ENCODE peak calls at places on chromosomes 13 and 19, in five cellular contexts. A is fibroblast of the aortic adventitia, R is substantia nigra, L is hepatocyte, B is AG09319. M is an unnamed sample.

GRCh38 chr19:45779231-45780145 is 2.8 kb downstream of the DMPK start:
- DNase-seq in A (peak), R (no peak), L (peak), B (no peak), M (peak)

GRCh38 chr19:27746691-27747380 is 1466.1 kb downstream of the UQCRFS1 start:
- DNase-seq in A (peak), R (peak), L (no peak), B (no peak), M (peak)

GRCh38 chr19:56660381-56661105 is 11.0 kb downstream of the ZNF835 start:
- DNase-seq in A (no peak), R (no peak), L (no peak), B (no peak), M (peak)

GRCh38 chr19:9128171-9128570 is 1.4 kb upstream of the OR7G3 start:
- DNase-seq in A (no peak), R (no peak), L (no peak), B (no peak), M (no peak)

GRCh38 chr19:13979224-13979623 is 26.9 kb downstream of the RFX1 start:
- DNase-seq in A (no peak), R (peak), L (peak), B (no peak), M (no peak)

GRCh38 chr13:69641773-69642172 is 465.9 kb upstream of the ATXN8OS start:
- DNase-seq in A (no peak), R (no peak), L (no peak), B (no peak), M (no peak)

GRCh38 chr13:61040180-61040579 is 375.5 kb downstream of the PCDH20 start:
- DNase-seq in A (no peak), R (no peak), L (no peak), B (no peak), M (no peak)

GRCh38 chr19:13757805-13758772 is 6.2 kb upstream of the MRI1 start:
- DNase-seq in A (no peak), R (no peak), L (no peak), B (no peak), M (no peak)

GRCh38 chr19:35641515-35642151 is at the start of gene ETV2:
- DNase-seq in A (peak), R (no peak), L (no peak), B (no peak), M (peak)

GRCh38 chr13:109802936-109803335 is 16.6 kb upstream of the IRS2 start:
- DNase-seq in A (no peak), R (no peak), L (peak), B (no peak), M (no peak)

GRCh38 chr13:80047406-80047805 is 293.5 kb downstream of the SPRY2 start:
- DNase-seq in A (peak), R (no peak), L (no peak), B (no peak), M (no peak)

GRCh38 chr13:86729206-86729605 is 930.0 kb upstream of the SLITRK6 start:
- DNase-seq in A (no peak), R (no peak), L (no peak), B (no peak), M (no peak)

GRCh38 chr19:3360494-3361383 is 5.6 kb upstream of the NFIC start:
- DNase-seq in A (no peak), R (peak), L (no peak), B (no peak), M (peak)

GRCh38 chr13:66520511-66521390 is 709.4 kb downstream of the PCDH9 start:
- DNase-seq in A (peak), R (no peak), L (no peak), B (no peak), M (no peak)

GRCh38 chr13:95480131-95480545 is 72.4 kb upstream of the CLDN10 start:
- DNase-seq in A (peak), R (peak), L (no peak), B (no peak), M (no peak)

GRCh38 chr19:14954071-14954655 is 12.9 kb downstream of the OR7C2 start:
- DNase-seq in A (no peak), R (no peak), L (no peak), B (no peak), M (no peak)

GRCh38 chr13:113305208-113305607 is 8.2 kb downstream of the LAMP1 start:
- DNase-seq in A (peak), R (no peak), L (no peak), B (no peak), M (no peak)

GRCh38 chr13:36432106-36432544 is at the start of gene CCNA1:
- DNase-seq in A (no peak), R (no peak), L (peak), B (no peak), M (peak)

GRCh38 chr13:98842858-98843481 is 90.5 kb upstream of the SLC15A1 start:
- DNase-seq in A (peak), R (peak), L (peak), B (peak), M (peak)

GRCh38 chr19:48842744-48843162 is 6.5 kb upstream of the HSD17B14 start:
- DNase-seq in A (peak), R (peak), L (peak), B (no peak), M (peak)

GRCh38 chr13:77299587-77299986 is 27.3 kb downstream of the MYCBP2 start:
- DNase-seq in A (no peak), R (no peak), L (no peak), B (no peak), M (no peak)

GRCh38 chr19:917323-918151 is at the start of gene KISS1R:
- DNase-seq in A (peak), R (no peak), L (peak), B (no peak), M (peak)

GRCh38 chr13:56378566-56378965 is 762.2 kb upstream of the PRR20A start:
- DNase-seq in A (no peak), R (no peak), L (no peak), B (no peak), M (no peak)

GRCh38 chr13:106337096-106337495 is 198.4 kb downstream of the EFNB2 start:
- DNase-seq in A (no peak), R (no peak), L (no peak), B (no peak), M (no peak)

GRCh38 chr13:81779896-81780295 is 1439.0 kb upstream of the SPRY2 start:
- DNase-seq in A (no peak), R (no peak), L (no peak), B (no peak), M (no peak)

GRCh38 chr13:73837147-73837546 is 297.1 kb downstream of the KLF12 start:
- DNase-seq in A (no peak), R (no peak), L (no peak), B (no peak), M (no peak)